ENCODE peak calls at places on chromosomes 2 and 18, in five cellular contexts. M is sciatic nerve; F is CD4-positive, CD25-positive, alpha-beta regulatory T cell; K is SIG-M5; X is posterior cingulate gyrus. V is an unnamed sample.

GRCh38 chr2:48328972-48329723 is 200.8 kb upstream of the STON1 start:
- DNase-seq in K (peak), M (no peak), F (no peak), X (no peak), V (no peak)

GRCh38 chr2:10065683-10066055 is 14.5 kb downstream of the CYS1 start:
- DNase-seq in K (no peak), X (no peak), F (no peak), M (peak), V (no peak)

GRCh38 chr2:64204006-64204632 is 59.9 kb upstream of the PELI1 start:
- DNase-seq in F (peak), X (peak), M (peak), K (no peak), V (peak)

GRCh38 chr18:77084757-77085035 is 47.9 kb downstream of the MBP start:
- DNase-seq in F (no peak), X (no peak), K (no peak), M (no peak), V (no peak)

GRCh38 chr18:62281684-62282083 is 43.4 kb upstream of the TNFRSF11A start:
- DNase-seq in M (no peak), X (no peak), K (peak), F (no peak), V (no peak)

GRCh38 chr2:120502761-120503160 is 156.8 kb downstream of the INHBB start:
- DNase-seq in F (no peak), X (peak), K (no peak), M (no peak), V (no peak)

GRCh38 chr2:144382848-144383247 is 137.1 kb downstream of the ZEB2 start:
- DNase-seq in M (no peak), X (no peak), F (no peak), K (peak), V (peak)

GRCh38 chr2:100784681-100785080 is 35.3 kb upstream of the NPAS2 start:
- DNase-seq in X (no peak), F (no peak), K (no peak), M (no peak), V (no peak)

GRCh38 chr2:65834062-65834461 is 401.7 kb upstream of the SPRED2 start:
- DNase-seq in K (no peak), M (no peak), F (no peak), X (no peak), V (no peak)

V was measured in GM20000.